ENCODE peak calls at places on chromosomes 6 and 20, in six cellular contexts. One of them, this sample, is unnamed.

GRCh38 chr20:41248371-41249024 is 69.0 kb downstream of the ZHX3 start:
- DNase-seq in HL-60: no peak
- DNase-seq in HCT116: no peak
- DNase-seq in GM23338: no peak
- DNase-seq in K562: no peak
- DNase-seq in spleen: no peak
- DNase-seq in this sample: no peak

GRCh38 chr6:111750147-111750546 is 123.1 kb downstream of the FYN start:
- DNase-seq in HL-60: no peak
- DNase-seq in HCT116: no peak
- DNase-seq in GM23338: no peak
- DNase-seq in K562: no peak
- DNase-seq in spleen: no peak
- DNase-seq in this sample: no peak

GRCh38 chr6:19979059-19979458 is 141.9 kb downstream of the ID4 start:
- DNase-seq in HL-60: no peak
- DNase-seq in HCT116: no peak
- DNase-seq in GM23338: no peak
- DNase-seq in K562: no peak
- DNase-seq in spleen: no peak
- DNase-seq in this sample: no peak

GRCh38 chr6:105015482-105015881 is 58.6 kb downstream of the LIN28B start:
- DNase-seq in HL-60: no peak
- DNase-seq in HCT116: no peak
- DNase-seq in GM23338: no peak
- DNase-seq in K562: no peak
- DNase-seq in spleen: no peak
- DNase-seq in this sample: no peak

GRCh38 chr6:166556871-166557322 is 29.6 kb downstream of the RAMACL start:
- DNase-seq in HL-60: peak
- DNase-seq in HCT116: peak
- DNase-seq in GM23338: peak
- DNase-seq in K562: no peak
- DNase-seq in spleen: peak
- DNase-seq in this sample: peak

GRCh38 chr6:149963462-149964242 is at the start of gene ULBP1:
- DNase-seq in HL-60: peak
- DNase-seq in HCT116: peak
- DNase-seq in GM23338: peak
- DNase-seq in K562: peak
- DNase-seq in spleen: peak
- DNase-seq in this sample: peak

GRCh38 chr20:11906626-11907480 is 10.8 kb upstream of the BTBD3 start:
- DNase-seq in HL-60: no peak
- DNase-seq in HCT116: no peak
- DNase-seq in GM23338: no peak
- DNase-seq in K562: no peak
- DNase-seq in spleen: no peak
- DNase-seq in this sample: no peak

GRCh38 chr20:59598625-59599310 is 5.6 kb upstream of the PHACTR3 start:
- DNase-seq in HL-60: peak
- DNase-seq in HCT116: peak
- DNase-seq in GM23338: peak
- DNase-seq in K562: peak
- DNase-seq in spleen: no peak
- DNase-seq in this sample: no peak

GRCh38 chr6:97757575-97757974 is 474.6 kb upstream of the MMS22L start:
- DNase-seq in HL-60: no peak
- DNase-seq in HCT116: no peak
- DNase-seq in GM23338: no peak
- DNase-seq in K562: no peak
- DNase-seq in spleen: no peak
- DNase-seq in this sample: no peak

GRCh38 chr6:41587223-41587879 is 41.2 kb downstream of the FOXP4 start:
- DNase-seq in HL-60: no peak
- DNase-seq in HCT116: no peak
- DNase-seq in GM23338: no peak
- DNase-seq in K562: no peak
- DNase-seq in spleen: no peak
- DNase-seq in this sample: no peak

GRCh38 chr6:140393665-140394064 is 1019.2 kb upstream of the CITED2 start:
- DNase-seq in HL-60: no peak
- DNase-seq in HCT116: no peak
- DNase-seq in GM23338: no peak
- DNase-seq in K562: no peak
- DNase-seq in spleen: no peak
- DNase-seq in this sample: no peak

GRCh38 chr20:44833437-44833836 is 23.1 kb upstream of the RIMS4 start:
- DNase-seq in HL-60: no peak
- DNase-seq in HCT116: no peak
- DNase-seq in GM23338: no peak
- DNase-seq in K562: no peak
- DNase-seq in spleen: no peak
- DNase-seq in this sample: no peak

GRCh38 chr20:51456511-51457280 is 85.8 kb downstream of the NFATC2 start:
- DNase-seq in HL-60: peak
- DNase-seq in HCT116: peak
- DNase-seq in GM23338: peak
- DNase-seq in K562: peak
- DNase-seq in spleen: peak
- DNase-seq in this sample: peak

GRCh38 chr6:1424306-1424927 is 35.0 kb downstream of the FOXF2 start:
- DNase-seq in HL-60: peak
- DNase-seq in HCT116: peak
- DNase-seq in GM23338: peak
- DNase-seq in K562: no peak
- DNase-seq in spleen: no peak
- DNase-seq in this sample: peak

GRCh38 chr6:30686908-30687658 is 638 bp upstream of the PPP1R18 start:
- DNase-seq in HL-60: peak
- DNase-seq in HCT116: no peak
- DNase-seq in GM23338: peak
- DNase-seq in K562: peak
- DNase-seq in spleen: peak
- DNase-seq in this sample: peak

GRCh38 chr6:30687659-30688431 is 1.4 kb upstream of the PPP1R18 start:
- DNase-seq in HL-60: no peak
- DNase-seq in HCT116: no peak
- DNase-seq in GM23338: peak
- DNase-seq in K562: peak
- DNase-seq in spleen: peak
- DNase-seq in this sample: peak

GRCh38 chr6:30684386-30685156 is 1.9 kb downstream of the PPP1R18 start:
- DNase-seq in HL-60: peak
- DNase-seq in HCT116: no peak
- DNase-seq in GM23338: no peak
- DNase-seq in K562: peak
- DNase-seq in spleen: peak
- DNase-seq in this sample: peak

GRCh38 chr6:30685157-30685976 is 1.1 kb downstream of the PPP1R18 start:
- DNase-seq in HL-60: peak
- DNase-seq in HCT116: no peak
- DNase-seq in GM23338: peak
- DNase-seq in K562: no peak
- DNase-seq in spleen: peak
- DNase-seq in this sample: peak

DNA sequence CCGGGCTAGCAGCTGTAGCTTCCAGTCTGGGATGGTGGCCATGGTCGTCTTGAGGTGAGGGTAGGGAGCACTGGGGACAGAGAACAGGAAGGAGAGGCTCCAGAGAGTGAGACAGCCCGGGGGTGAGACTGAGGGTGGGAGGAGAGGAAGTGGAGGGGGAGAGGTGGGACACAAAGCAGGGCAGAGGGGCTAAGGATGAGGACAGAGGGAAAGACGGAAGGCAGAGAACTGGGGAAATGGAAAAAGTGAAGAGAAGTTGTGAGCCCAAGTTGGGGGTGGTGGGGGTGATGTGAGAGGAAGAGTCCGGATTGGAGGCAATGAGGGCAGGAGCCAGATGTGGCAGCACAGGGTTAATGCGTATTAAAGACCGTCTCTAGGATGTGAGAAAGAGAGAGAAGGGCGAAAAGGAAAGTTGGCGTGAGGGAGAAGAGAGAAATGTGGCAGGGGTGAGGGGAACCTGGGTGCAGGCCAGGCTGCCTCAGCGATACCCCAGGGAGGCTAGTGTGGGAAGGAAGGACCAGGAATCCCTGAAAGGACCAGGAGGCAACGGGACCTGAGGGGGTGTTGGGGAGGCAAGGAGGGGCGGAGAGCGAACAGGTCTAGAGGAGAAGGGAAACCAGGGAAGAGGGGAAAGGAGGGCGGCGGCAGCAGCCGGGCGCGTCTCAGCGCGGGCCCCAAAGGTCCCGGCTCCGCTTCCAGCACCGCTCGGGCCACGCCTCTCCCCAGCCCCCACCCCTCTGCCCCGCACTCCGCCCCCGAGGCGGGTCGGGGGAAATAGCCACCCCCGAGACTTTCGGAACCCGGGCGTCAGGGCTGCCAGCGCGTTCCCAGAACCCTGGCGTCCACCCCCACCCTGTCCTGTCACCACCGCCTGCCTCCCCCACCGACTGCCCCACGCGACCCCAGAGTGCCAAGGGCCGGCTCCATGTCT is at the start of gene PPP1R18:
- DNase-seq in HL-60: peak
- DNase-seq in HCT116: no peak
- DNase-seq in GM23338: peak
- DNase-seq in K562: peak
- DNase-seq in spleen: peak
- DNase-seq in this sample: peak
- TF ChIP-seq POLR2AphosphoS5 in HL-60: no peak
- TF ChIP-seq POLR2AphosphoS5 in HCT116: peak
- TF ChIP-seq POLR2AphosphoS5 in GM23338: peak
- TF ChIP-seq POLR2AphosphoS5 in K562: no peak
- TF ChIP-seq POLR2AphosphoS5 in spleen: peak
- TF ChIP-seq POLR2AphosphoS5 in this sample: peak

DNA sequence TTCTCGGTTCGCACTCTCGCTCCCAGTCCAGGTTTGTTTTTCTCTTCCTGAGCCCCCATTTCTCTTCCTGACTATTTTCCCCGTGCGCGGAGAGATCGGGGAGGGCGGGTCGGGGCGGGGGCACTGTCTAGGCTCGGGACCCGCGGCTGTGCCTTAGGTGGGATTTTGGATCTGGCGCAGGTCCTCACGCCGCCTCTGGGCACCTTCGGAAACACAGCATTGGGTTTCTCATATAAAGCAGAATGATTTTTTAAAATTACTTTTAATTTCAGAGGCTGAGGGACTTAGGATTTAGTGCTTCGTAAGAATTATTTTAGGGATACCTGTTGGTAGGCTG is 324 bp downstream of the STX11 start:
- DNase-seq in HL-60: no peak
- DNase-seq in HCT116: peak
- DNase-seq in GM23338: peak
- DNase-seq in K562: peak
- DNase-seq in spleen: peak
- DNase-seq in this sample: no peak
- TF ChIP-seq CTCF in HL-60: no peak
- TF ChIP-seq CTCF in HCT116: peak
- TF ChIP-seq CTCF in GM23338: peak
- TF ChIP-seq CTCF in K562: no peak
- TF ChIP-seq CTCF in spleen: peak
- TF ChIP-seq CTCF in this sample: no peak

GRCh38 chr6:157853902-157854481 is 30.9 kb downstream of the SNX9 start:
- DNase-seq in HL-60: no peak
- DNase-seq in HCT116: no peak
- DNase-seq in GM23338: no peak
- DNase-seq in K562: no peak
- DNase-seq in spleen: no peak
- DNase-seq in this sample: no peak

GRCh38 chr6:157860505-157860991 is 37.5 kb downstream of the SNX9 start:
- DNase-seq in HL-60: no peak
- DNase-seq in HCT116: no peak
- DNase-seq in GM23338: no peak
- DNase-seq in K562: no peak
- DNase-seq in spleen: no peak
- DNase-seq in this sample: no peak

GRCh38 chr6:157853018-157853805 is 30.2 kb downstream of the SNX9 start:
- DNase-seq in HL-60: no peak
- DNase-seq in HCT116: no peak
- DNase-seq in GM23338: no peak
- DNase-seq in K562: no peak
- DNase-seq in spleen: no peak
- DNase-seq in this sample: no peak

GRCh38 chr6:157859775-157860504 is 36.9 kb downstream of the SNX9 start:
- DNase-seq in HL-60: no peak
- DNase-seq in HCT116: no peak
- DNase-seq in GM23338: no peak
- DNase-seq in K562: no peak
- DNase-seq in spleen: no peak
- DNase-seq in this sample: no peak

DNA sequence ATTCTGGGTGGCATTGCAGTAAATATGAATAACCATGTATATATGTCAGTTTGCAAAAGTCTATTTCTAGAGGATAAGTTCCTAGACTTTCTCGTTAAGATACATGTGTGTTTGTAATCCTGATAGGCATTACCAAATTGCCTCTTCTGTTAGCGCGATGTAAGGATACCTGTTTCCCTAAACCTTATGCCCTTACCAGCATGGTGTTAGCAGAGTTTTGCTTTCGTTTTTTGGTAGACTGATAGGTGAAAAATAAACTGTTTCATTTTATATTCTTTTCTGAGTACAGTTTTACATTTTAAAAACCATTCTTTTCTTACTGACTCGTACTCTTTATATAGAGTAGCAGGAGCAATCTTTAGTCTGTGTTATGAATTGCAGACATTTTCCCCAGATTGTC is 32.3 kb downstream of the SNX9 start:
- DNase-seq in HL-60: no peak
- DNase-seq in HCT116: no peak
- DNase-seq in GM23338: no peak
- DNase-seq in K562: no peak
- DNase-seq in spleen: no peak
- DNase-seq in this sample: no peak
- TF ChIP-seq POLR2AphosphoS5 in HL-60: no peak
- TF ChIP-seq POLR2AphosphoS5 in HCT116: no peak
- TF ChIP-seq POLR2AphosphoS5 in GM23338: no peak
- TF ChIP-seq POLR2AphosphoS5 in K562: no peak
- TF ChIP-seq POLR2AphosphoS5 in spleen: no peak
- TF ChIP-seq POLR2AphosphoS5 in this sample: no peak

DNA sequence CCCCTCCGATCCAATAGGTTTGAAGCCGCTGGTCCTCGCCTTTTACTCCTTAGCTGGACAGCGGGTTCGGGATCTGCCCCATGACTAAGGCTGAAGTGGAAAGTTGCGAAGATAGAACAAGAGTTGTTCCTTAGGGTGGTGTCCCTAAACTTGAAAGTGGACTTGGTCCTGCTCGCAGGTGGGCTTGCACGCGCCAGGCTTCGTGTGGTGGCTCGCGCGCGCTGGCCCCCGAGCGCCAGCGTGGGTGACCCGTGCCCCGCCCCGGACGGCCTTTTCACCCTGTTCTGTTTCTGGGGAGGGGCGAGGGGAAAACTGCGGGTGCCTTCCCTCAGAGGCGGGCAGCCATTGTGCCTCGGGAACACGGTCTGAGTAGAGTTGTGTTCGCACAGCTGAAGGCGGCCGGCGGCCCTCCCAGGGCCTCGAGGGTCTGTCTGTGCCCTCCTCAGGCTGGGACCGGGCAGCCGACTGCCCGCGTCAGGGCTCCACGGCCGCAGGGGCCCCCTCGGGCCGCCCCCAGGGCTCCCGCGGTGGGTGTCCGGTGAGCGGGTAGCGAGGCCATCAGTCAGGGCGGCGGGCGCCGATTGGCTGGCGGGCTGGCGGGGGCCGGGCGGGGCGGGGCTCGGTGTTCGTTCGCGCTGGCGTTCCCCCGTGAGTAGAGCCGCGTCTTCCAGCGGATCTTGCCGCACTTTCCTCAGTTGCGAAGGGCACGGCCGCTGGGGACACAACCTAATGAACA is 33.0 kb downstream of the RREB1 start:
- DNase-seq in HL-60: peak
- DNase-seq in HCT116: peak
- DNase-seq in GM23338: peak
- DNase-seq in K562: peak
- DNase-seq in spleen: peak
- DNase-seq in this sample: peak
- TF ChIP-seq CTCF in HL-60: no peak
- TF ChIP-seq CTCF in HCT116: no peak
- TF ChIP-seq CTCF in GM23338: no peak
- TF ChIP-seq CTCF in K562: no peak
- TF ChIP-seq CTCF in spleen: no peak
- TF ChIP-seq CTCF in this sample: no peak

This sample was measured in sigmoid colon.